ENCODE peak calls at places on chromosomes 11 and 22, in ten cellular contexts. One of them, this sample, is unnamed.

GRCh38 chr22:49322861-49323622 is 504.6 kb downstream of the BRD1 start:
- DNase-seq in transverse colon: no peak
- DNase-seq in Peyer's patch: no peak
- DNase-seq in omental fat pad: no peak
- DNase-seq in chondrocyte: no peak
- DNase-seq in A549: no peak
- DNase-seq in brain microvascular endothelial cell: no peak
- DNase-seq in lower leg skin: peak; percentile 56
- DNase-seq in AG09309: no peak
- DNase-seq in AG04449: no peak
- DNase-seq in this sample: no peak

GRCh38 chr11:65590240-65590738 is 5.3 kb downstream of the KCNK7 start:
- DNase-seq in transverse colon: peak; percentile 59
- DNase-seq in Peyer's patch: no peak
- DNase-seq in omental fat pad: no peak
- DNase-seq in chondrocyte: no peak
- DNase-seq in A549: no peak
- DNase-seq in brain microvascular endothelial cell: no peak
- DNase-seq in lower leg skin: no peak
- DNase-seq in AG09309: no peak
- DNase-seq in AG04449: no peak
- DNase-seq in this sample: no peak

GRCh38 chr11:69636512-69636866 is 4.5 kb upstream of the CCND1 start:
- DNase-seq in transverse colon: peak; percentile 73
- DNase-seq in Peyer's patch: peak; percentile 73
- DNase-seq in omental fat pad: no peak
- DNase-seq in chondrocyte: peak; percentile 86
- DNase-seq in A549: peak; percentile 90
- DNase-seq in brain microvascular endothelial cell: peak; percentile 89
- DNase-seq in lower leg skin: peak; percentile 93
- DNase-seq in AG09309: peak; percentile 57
- DNase-seq in AG04449: no peak
- DNase-seq in this sample: no peak

GRCh38 chr11:57460756-57461749 is 725 bp downstream of the RTN4RL2 start:
- DNase-seq in transverse colon: no peak
- DNase-seq in Peyer's patch: no peak
- DNase-seq in omental fat pad: no peak
- DNase-seq in chondrocyte: no peak
- DNase-seq in A549: no peak
- DNase-seq in brain microvascular endothelial cell: no peak
- DNase-seq in lower leg skin: no peak
- DNase-seq in AG09309: no peak
- DNase-seq in AG04449: no peak
- DNase-seq in this sample: no peak

GRCh38 chr11:44648109-44648508 is 78.7 kb upstream of the TSPAN18 start:
- DNase-seq in transverse colon: no peak
- DNase-seq in Peyer's patch: no peak
- DNase-seq in omental fat pad: no peak
- DNase-seq in chondrocyte: no peak
- DNase-seq in A549: no peak
- DNase-seq in brain microvascular endothelial cell: no peak
- DNase-seq in lower leg skin: no peak
- DNase-seq in AG09309: no peak
- DNase-seq in AG04449: no peak
- DNase-seq in this sample: no peak

GRCh38 chr11:11843233-11843632 is 1.5 kb downstream of the USP47 start:
- DNase-seq in transverse colon: no peak
- DNase-seq in Peyer's patch: no peak
- DNase-seq in omental fat pad: no peak
- DNase-seq in chondrocyte: no peak
- DNase-seq in A549: peak; percentile 33
- DNase-seq in brain microvascular endothelial cell: peak; percentile 63
- DNase-seq in lower leg skin: no peak
- DNase-seq in AG09309: peak; percentile 61
- DNase-seq in AG04449: peak; percentile 52
- DNase-seq in this sample: no peak

GRCh38 chr22:37186228-37186996 is 1.6 kb downstream of the C1QTNF6 start:
- DNase-seq in transverse colon: no peak
- DNase-seq in Peyer's patch: peak; percentile 58
- DNase-seq in omental fat pad: no peak
- DNase-seq in chondrocyte: no peak
- DNase-seq in A549: peak; percentile 94
- DNase-seq in brain microvascular endothelial cell: peak; percentile 75
- DNase-seq in lower leg skin: no peak
- DNase-seq in AG09309: peak; percentile 67
- DNase-seq in AG04449: no peak
- DNase-seq in this sample: peak; percentile 29

GRCh38 chr11:46429709-46430108 is 38.1 kb upstream of the CHRM4 start:
- DNase-seq in transverse colon: no peak
- DNase-seq in Peyer's patch: no peak
- DNase-seq in omental fat pad: no peak
- DNase-seq in chondrocyte: no peak
- DNase-seq in A549: no peak
- DNase-seq in brain microvascular endothelial cell: no peak
- DNase-seq in lower leg skin: no peak
- DNase-seq in AG09309: no peak
- DNase-seq in AG04449: no peak
- DNase-seq in this sample: no peak

GRCh38 chr22:20868225-20868944 is 9.6 kb downstream of the SNAP29 start:
- DNase-seq in transverse colon: no peak
- DNase-seq in Peyer's patch: no peak
- DNase-seq in omental fat pad: no peak
- DNase-seq in chondrocyte: no peak
- DNase-seq in A549: no peak
- DNase-seq in brain microvascular endothelial cell: no peak
- DNase-seq in lower leg skin: no peak
- DNase-seq in AG09309: no peak
- DNase-seq in AG04449: no peak
- DNase-seq in this sample: no peak

GRCh38 chr11:2694995-2695939 is 4.5 kb downstream of the KCNQ1OT1 start:
- DNase-seq in transverse colon: no peak
- DNase-seq in Peyer's patch: peak; percentile 18
- DNase-seq in omental fat pad: no peak
- DNase-seq in chondrocyte: peak; percentile 37
- DNase-seq in A549: no peak
- DNase-seq in brain microvascular endothelial cell: no peak
- DNase-seq in lower leg skin: peak; percentile 50
- DNase-seq in AG09309: no peak
- DNase-seq in AG04449: no peak
- DNase-seq in this sample: peak; percentile 7

GRCh38 chr11:67409261-67409666 is 5.4 kb downstream of the TBC1D10C start:
- DNase-seq in transverse colon: peak; percentile 77
- DNase-seq in Peyer's patch: peak; percentile 94
- DNase-seq in omental fat pad: no peak
- DNase-seq in chondrocyte: peak; percentile 87
- DNase-seq in A549: no peak
- DNase-seq in brain microvascular endothelial cell: no peak
- DNase-seq in lower leg skin: no peak
- DNase-seq in AG09309: no peak
- DNase-seq in AG04449: no peak
- DNase-seq in this sample: no peak

GRCh38 chr11:133797542-133797941 is 47.8 kb downstream of the SPATA19 start:
- DNase-seq in transverse colon: no peak
- DNase-seq in Peyer's patch: no peak
- DNase-seq in omental fat pad: no peak
- DNase-seq in chondrocyte: no peak
- DNase-seq in A549: no peak
- DNase-seq in brain microvascular endothelial cell: no peak
- DNase-seq in lower leg skin: peak; percentile 70
- DNase-seq in AG09309: no peak
- DNase-seq in AG04449: no peak
- DNase-seq in this sample: no peak

GRCh38 chr11:96084610-96085348 is 160.9 kb upstream of the MTMR2 start:
- DNase-seq in transverse colon: no peak
- DNase-seq in Peyer's patch: no peak
- DNase-seq in omental fat pad: no peak
- DNase-seq in chondrocyte: no peak
- DNase-seq in A549: no peak
- DNase-seq in brain microvascular endothelial cell: no peak
- DNase-seq in lower leg skin: no peak
- DNase-seq in AG09309: no peak
- DNase-seq in AG04449: no peak
- DNase-seq in this sample: no peak

GRCh38 chr11:17918049-17918605 is 94.7 kb downstream of the SERGEF start:
- DNase-seq in transverse colon: no peak
- DNase-seq in Peyer's patch: no peak
- DNase-seq in omental fat pad: no peak
- DNase-seq in chondrocyte: no peak
- DNase-seq in A549: no peak
- DNase-seq in brain microvascular endothelial cell: no peak
- DNase-seq in lower leg skin: no peak
- DNase-seq in AG09309: no peak
- DNase-seq in AG04449: no peak
- DNase-seq in this sample: no peak

GRCh38 chr11:85318573-85318972 is 308.6 kb downstream of the DLG2 start:
- DNase-seq in transverse colon: no peak
- DNase-seq in Peyer's patch: no peak
- DNase-seq in omental fat pad: no peak
- DNase-seq in chondrocyte: no peak
- DNase-seq in A549: no peak
- DNase-seq in brain microvascular endothelial cell: no peak
- DNase-seq in lower leg skin: no peak
- DNase-seq in AG09309: no peak
- DNase-seq in AG04449: no peak
- DNase-seq in this sample: no peak

GRCh38 chr11:131073167-131073566 is 156.9 kb upstream of the SNX19 start:
- DNase-seq in transverse colon: no peak
- DNase-seq in Peyer's patch: no peak
- DNase-seq in omental fat pad: no peak
- DNase-seq in chondrocyte: no peak
- DNase-seq in A549: no peak
- DNase-seq in brain microvascular endothelial cell: no peak
- DNase-seq in lower leg skin: no peak
- DNase-seq in AG09309: no peak
- DNase-seq in AG04449: no peak
- DNase-seq in this sample: no peak

GRCh38 chr11:131066551-131066950 is 150.3 kb upstream of the SNX19 start:
- DNase-seq in transverse colon: no peak
- DNase-seq in Peyer's patch: no peak
- DNase-seq in omental fat pad: no peak
- DNase-seq in chondrocyte: no peak
- DNase-seq in A549: no peak
- DNase-seq in brain microvascular endothelial cell: no peak
- DNase-seq in lower leg skin: no peak
- DNase-seq in AG09309: no peak
- DNase-seq in AG04449: no peak
- DNase-seq in this sample: no peak

GRCh38 chr11:131064373-131064991 is 148.2 kb upstream of the SNX19 start:
- DNase-seq in transverse colon: peak; percentile 25
- DNase-seq in Peyer's patch: peak; percentile 49
- DNase-seq in omental fat pad: peak; percentile 35
- DNase-seq in chondrocyte: no peak
- DNase-seq in A549: peak; percentile 52
- DNase-seq in brain microvascular endothelial cell: peak; percentile 52
- DNase-seq in lower leg skin: no peak
- DNase-seq in AG09309: peak; percentile 23
- DNase-seq in AG04449: no peak
- DNase-seq in this sample: no peak

GRCh38 chr11:131065435-131066295 is 149.4 kb upstream of the SNX19 start:
- DNase-seq in transverse colon: no peak
- DNase-seq in Peyer's patch: no peak
- DNase-seq in omental fat pad: no peak
- DNase-seq in chondrocyte: no peak
- DNase-seq in A549: no peak
- DNase-seq in brain microvascular endothelial cell: no peak
- DNase-seq in lower leg skin: no peak
- DNase-seq in AG09309: no peak
- DNase-seq in AG04449: no peak
- DNase-seq in this sample: no peak

GRCh38 chr11:131070365-131070764 is 154.1 kb upstream of the SNX19 start:
- DNase-seq in transverse colon: no peak
- DNase-seq in Peyer's patch: no peak
- DNase-seq in omental fat pad: no peak
- DNase-seq in chondrocyte: no peak
- DNase-seq in A549: no peak
- DNase-seq in brain microvascular endothelial cell: no peak
- DNase-seq in lower leg skin: no peak
- DNase-seq in AG09309: no peak
- DNase-seq in AG04449: no peak
- DNase-seq in this sample: no peak
- TF ChIP-seq CTCF in transverse colon: no peak
- TF ChIP-seq CTCF in Peyer's patch: no peak
- TF ChIP-seq CTCF in omental fat pad: no peak
- TF ChIP-seq CTCF in chondrocyte: peak; percentile 26
- TF ChIP-seq CTCF in A549: no peak
- TF ChIP-seq CTCF in brain microvascular endothelial cell: peak; percentile 40
- TF ChIP-seq CTCF in lower leg skin: no peak
- TF ChIP-seq CTCF in AG09309: no peak
- TF ChIP-seq CTCF in AG04449: no peak
- TF ChIP-seq CTCF in this sample: no peak

DNA sequence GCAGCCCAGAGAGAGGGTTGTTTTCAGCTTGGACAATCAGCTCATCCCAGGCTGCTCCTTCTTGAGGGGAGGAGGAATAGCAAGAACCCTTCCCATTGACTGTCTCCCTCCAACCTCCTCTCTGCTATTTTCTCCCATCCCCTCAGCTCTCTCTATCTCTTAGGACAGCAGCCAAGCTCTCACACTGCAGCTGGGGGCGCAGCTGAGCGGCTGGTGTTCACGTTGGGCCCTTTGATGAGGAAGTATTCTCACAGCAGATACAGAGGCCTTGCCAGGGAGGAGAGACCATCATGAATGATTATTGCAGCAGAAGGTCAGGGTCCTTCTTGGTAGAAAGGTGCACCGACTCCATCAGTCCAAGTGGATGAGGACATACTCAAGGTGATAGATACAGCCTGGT is 26.5 kb upstream of the CADM1 start:
- DNase-seq in transverse colon: no peak
- DNase-seq in Peyer's patch: no peak
- DNase-seq in omental fat pad: no peak
- DNase-seq in chondrocyte: no peak
- DNase-seq in A549: peak; percentile 20
- DNase-seq in brain microvascular endothelial cell: no peak
- DNase-seq in lower leg skin: no peak
- DNase-seq in AG09309: no peak
- DNase-seq in AG04449: no peak
- DNase-seq in this sample: no peak
- TF ChIP-seq CTCF in transverse colon: no peak
- TF ChIP-seq CTCF in Peyer's patch: no peak
- TF ChIP-seq CTCF in omental fat pad: no peak
- TF ChIP-seq CTCF in chondrocyte: no peak
- TF ChIP-seq CTCF in A549: no peak
- TF ChIP-seq CTCF in brain microvascular endothelial cell: peak; percentile 21
- TF ChIP-seq CTCF in lower leg skin: no peak
- TF ChIP-seq CTCF in AG09309: no peak
- TF ChIP-seq CTCF in AG04449: no peak
- TF ChIP-seq CTCF in this sample: no peak

GRCh38 chr11:7833527-7833926 is 36.8 kb upstream of the OR5P2 start:
- DNase-seq in transverse colon: no peak
- DNase-seq in Peyer's patch: no peak
- DNase-seq in omental fat pad: no peak
- DNase-seq in chondrocyte: no peak
- DNase-seq in A549: no peak
- DNase-seq in brain microvascular endothelial cell: no peak
- DNase-seq in lower leg skin: no peak
- DNase-seq in AG09309: no peak
- DNase-seq in AG04449: no peak
- DNase-seq in this sample: no peak
- TF ChIP-seq CTCF in transverse colon: no peak
- TF ChIP-seq CTCF in Peyer's patch: no peak
- TF ChIP-seq CTCF in omental fat pad: no peak
- TF ChIP-seq CTCF in chondrocyte: no peak
- TF ChIP-seq CTCF in A549: no peak
- TF ChIP-seq CTCF in brain microvascular endothelial cell: no peak
- TF ChIP-seq CTCF in lower leg skin: no peak
- TF ChIP-seq CTCF in AG09309: no peak
- TF ChIP-seq CTCF in AG04449: no peak
- TF ChIP-seq CTCF in this sample: no peak

GRCh38 chr11:135033545-135033944 is 621.5 kb upstream of the B3GAT1 start:
- DNase-seq in transverse colon: no peak
- DNase-seq in Peyer's patch: no peak
- DNase-seq in omental fat pad: no peak
- DNase-seq in chondrocyte: no peak
- DNase-seq in A549: peak; percentile 2
- DNase-seq in brain microvascular endothelial cell: peak; percentile 20
- DNase-seq in lower leg skin: no peak
- DNase-seq in AG09309: no peak
- DNase-seq in AG04449: no peak
- DNase-seq in this sample: no peak
- TF ChIP-seq CTCF in transverse colon: no peak
- TF ChIP-seq CTCF in Peyer's patch: no peak
- TF ChIP-seq CTCF in omental fat pad: no peak
- TF ChIP-seq CTCF in chondrocyte: peak; percentile 83
- TF ChIP-seq CTCF in A549: no peak
- TF ChIP-seq CTCF in brain microvascular endothelial cell: peak; percentile 59
- TF ChIP-seq CTCF in lower leg skin: no peak
- TF ChIP-seq CTCF in AG09309: no peak
- TF ChIP-seq CTCF in AG04449: peak; percentile 1
- TF ChIP-seq CTCF in this sample: no peak

This sample was measured in CD14-positive monocyte.